ENCODE peak calls at places on chromosome 9, in nine cellular contexts. G is left ventricle myocardium inferior; K is IMR-90; V is upper lobe of left lung; M is GM12878; F is CD8-positive, alpha-beta T cell; L is A549; P is PC-9; S is AG04450. Q is an unnamed sample.

GRCh38 chr9:125966959-125967711 is 220.0 kb downstream of the PBX3 start:
- DNase-seq in G (no peak), K (no peak), V (no peak), M (no peak), F (no peak), L (no peak), P (no peak), S (no peak), Q (no peak)

GRCh38 chr9:9791621-9792020 is 821.2 kb downstream of the PTPRD start:
- DNase-seq in G (no peak), K (no peak), V (no peak), M (no peak), F (no peak), L (no peak), P (no peak), S (no peak), Q (peak)

GRCh38 chr9:82597225-82598158 is 465.4 kb downstream of the RASEF start:
- DNase-seq in G (no peak), K (peak), V (peak), M (no peak), F (no peak), L (no peak), P (no peak), S (no peak), Q (peak)

GRCh38 chr9:127065592-127065991 is 56.8 kb downstream of the ANGPTL2 start:
- DNase-seq in G (no peak), K (peak), V (no peak), M (no peak), F (no peak), L (no peak), P (no peak), S (peak), Q (no peak)

GRCh38 chr9:116501871-116502270 is 185.2 kb upstream of the TRIM32 start:
- DNase-seq in G (no peak), K (peak), V (no peak), M (no peak), F (no peak), L (peak), P (peak), S (no peak), Q (no peak)

GRCh38 chr9:19127881-19128719 is 808 bp upstream of the PLIN2 start:
- DNase-seq in G (peak), K (no peak), V (no peak), M (no peak), F (no peak), L (no peak), P (no peak), S (no peak), Q (peak)

GRCh38 chr9:17761984-17762676 is 183.3 kb downstream of the SH3GL2 start:
- DNase-seq in G (no peak), K (no peak), V (no peak), M (no peak), F (no peak), L (no peak), P (no peak), S (no peak), Q (no peak)

GRCh38 chr9:121541945-121542344 is 42.3 kb upstream of the GGTA1 start:
- DNase-seq in G (peak), K (no peak), V (no peak), M (no peak), F (no peak), L (no peak), P (peak), S (no peak), Q (no peak)

GRCh38 chr9:113484258-113484730 is 20.8 kb downstream of the RGS3 start:
- DNase-seq in G (peak), K (peak), V (no peak), M (no peak), F (no peak), L (no peak), P (no peak), S (no peak), Q (no peak)

GRCh38 chr9:137294091-137294683 is 7.9 kb downstream of the NRARP start:
- DNase-seq in G (no peak), K (peak), V (peak), M (no peak), F (no peak), L (peak), P (peak), S (no peak), Q (no peak)

GRCh38 chr9:99411479-99412100 is 189.5 kb downstream of the SEC61B start:
- DNase-seq in G (no peak), K (no peak), V (no peak), M (no peak), F (no peak), L (no peak), P (no peak), S (no peak), Q (no peak)

GRCh38 chr9:129945314-129945713 is 97.7 kb downstream of the FNBP1 start:
- DNase-seq in G (no peak), K (no peak), V (no peak), M (no peak), F (no peak), L (no peak), P (no peak), S (no peak), Q (no peak)

GRCh38 chr9:88776717-88777497 is 214.4 kb upstream of the S1PR3 start:
- DNase-seq in G (no peak), K (peak), V (no peak), M (no peak), F (no peak), L (peak), P (peak), S (peak), Q (no peak)

GRCh38 chr9:72203205-72203803 is 54.1 kb downstream of the GDA start:
- DNase-seq in G (no peak), K (peak), V (no peak), M (no peak), F (no peak), L (peak), P (no peak), S (no peak), Q (peak)
- TF ChIP-seq CTCF in G (peak), K (peak), V (no peak), M (peak), F (no peak), L (peak), P (peak), S (peak), Q (peak)

DNA sequence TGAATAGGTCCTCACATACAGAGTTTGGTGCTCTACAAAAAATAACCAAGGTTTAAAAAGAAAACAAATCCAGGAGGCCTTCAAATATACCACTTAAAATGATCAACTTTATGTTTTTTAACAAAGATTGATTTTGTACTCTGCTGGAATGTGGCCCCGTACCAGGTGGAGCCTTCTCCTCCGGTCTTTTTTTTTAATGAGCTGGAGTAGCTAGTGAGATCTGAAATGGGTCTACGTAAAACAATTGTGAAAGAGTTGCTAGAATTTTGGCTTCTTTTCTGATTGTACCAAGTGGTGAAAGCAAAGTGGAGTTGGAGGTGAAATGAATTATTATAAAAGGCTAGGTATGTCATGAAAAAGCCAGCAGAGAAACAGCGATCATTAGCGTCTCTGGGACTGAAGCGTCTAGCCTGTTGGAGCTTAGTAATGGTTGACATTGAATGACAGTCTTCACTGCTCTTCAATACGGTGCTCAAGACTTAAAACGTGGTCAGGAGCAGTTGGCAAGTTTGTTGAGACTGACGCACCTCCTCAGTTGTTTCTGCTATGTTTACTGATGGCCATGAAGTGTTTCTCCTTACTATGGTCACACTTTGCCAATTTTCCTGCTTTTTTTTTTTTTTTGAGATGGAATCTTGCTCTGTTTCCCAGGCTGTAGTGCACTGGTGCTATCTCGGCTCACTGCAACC is 84.4 kb downstream of the DAPK1 start:
- DNase-seq in G (no peak), K (no peak), V (no peak), M (no peak), F (no peak), L (no peak), P (no peak), S (no peak), Q (no peak)
- H3K27ac ChIP-seq in G (peak), K (no peak), V (peak), M (no peak), F (no peak), L (no peak), P (no peak), S (no peak), Q (peak)

GRCh38 chr9:124487491-124488182 is 19.6 kb downstream of the NR5A1 start:
- DNase-seq in G (no peak), K (no peak), V (no peak), M (no peak), F (no peak), L (no peak), P (no peak), S (no peak), Q (no peak)

GRCh38 chr9:124491049-124491975 is 15.9 kb downstream of the NR5A1 start:
- DNase-seq in G (no peak), K (no peak), V (no peak), M (no peak), F (no peak), L (no peak), P (no peak), S (no peak), Q (no peak)

GRCh38 chr9:124488641-124489040 is 18.6 kb downstream of the NR5A1 start:
- DNase-seq in G (no peak), K (no peak), V (no peak), M (no peak), F (no peak), L (no peak), P (no peak), S (no peak), Q (no peak)

GRCh38 chr9:124489974-124490373 is 17.2 kb downstream of the NR5A1 start:
- DNase-seq in G (no peak), K (no peak), V (no peak), M (no peak), F (no peak), L (no peak), P (no peak), S (no peak), Q (no peak)

GRCh38 chr9:124489222-124489621 is 18.0 kb downstream of the NR5A1 start:
- DNase-seq in G (no peak), K (peak), V (no peak), M (no peak), F (no peak), L (no peak), P (no peak), S (no peak), Q (no peak)
- TF ChIP-seq CTCF in G (no peak), K (no peak), V (no peak), M (no peak), F (no peak), L (no peak), P (no peak), S (no peak), Q (no peak)

GRCh38 chr9:90090997-90091396 is 486.2 kb downstream of the GADD45G start:
- DNase-seq in G (no peak), K (no peak), V (no peak), M (no peak), F (no peak), L (no peak), P (no peak), S (no peak), Q (no peak)
- H3K27ac ChIP-seq in G (no peak), K (no peak), V (no peak), M (no peak), F (no peak), L (no peak), P (no peak), S (no peak), Q (no peak)